ENCODE peak calls at places on chromosomes 3 and 15, in four cellular contexts. H is PC-3, O is EH, R is mucosa of descending colon. M is an unnamed sample.

GRCh38 chr3:18424213-18424861 is 802 bp downstream of the SATB1 start:
- DNase-seq in O (no peak), R (no peak), H (no peak), M (peak)

GRCh38 chr15:49760749-49761148 is 139.9 kb downstream of the DTWD1 start:
- DNase-seq in R (no peak), H (no peak), O (no peak), M (no peak)

GRCh38 chr3:84547971-84548970 is 410.5 kb upstream of the CADM2 start:
- DNase-seq in O (no peak), H (peak), R (peak), M (peak)

GRCh38 chr3:51966941-51967383 is 292 bp downstream of the PCBP4 start:
- DNase-seq in R (no peak), O (no peak), H (no peak), M (no peak)

GRCh38 chr3:37810788-37811187 is 50.9 kb upstream of the CTDSPL start:
- DNase-seq in R (no peak), H (no peak), O (no peak), M (no peak)

GRCh38 chr3:43014990-43015389 is 35.9 kb downstream of the GASK1A start:
- DNase-seq in H (no peak), O (no peak), R (no peak), M (no peak)

GRCh38 chr3:10192953-10193691 is 28.4 kb downstream of the IRAK2 start:
- DNase-seq in H (peak), O (peak), R (no peak), M (peak)

GRCh38 chr15:51842852-51843737 is 13.6 kb downstream of the TMOD3 start:
- DNase-seq in R (no peak), H (peak), O (peak), M (peak)

GRCh38 chr15:61621146-61621545 is 392.0 kb upstream of the RORA start:
- DNase-seq in H (peak), O (no peak), R (peak), M (peak)

GRCh38 chr15:70833897-70834765 is 19.8 kb downstream of the LARP6 start:
- DNase-seq in R (no peak), H (peak), O (peak), M (peak)

GRCh38 chr3:172303181-172303580 is 145.1 kb downstream of the GHSR start:
- DNase-seq in R (no peak), H (no peak), O (no peak), M (no peak)

GRCh38 chr3:14203521-14204079 is 25.0 kb downstream of the LSM3 start:
- DNase-seq in H (peak), R (peak), O (peak), M (peak)

GRCh38 chr15:41581110-41581509 is 22.1 kb downstream of the TYRO3 start:
- DNase-seq in R (no peak), H (peak), O (no peak), M (peak)

GRCh38 chr3:153601422-153601853 is 439.4 kb downstream of the RAP2B start:
- DNase-seq in H (peak), O (no peak), R (no peak), M (no peak)

GRCh38 chr3:111917300-111917699 is 58.2 kb downstream of the PHLDB2 start:
- DNase-seq in R (no peak), H (peak), O (peak), M (peak)

GRCh38 chr3:87333393-87333892 is 57.1 kb upstream of the POU1F1 start:
- DNase-seq in H (peak), R (no peak), O (peak), M (peak)

GRCh38 chr15:95864467-95864886 is 466.0 kb upstream of the NR2F2 start:
- DNase-seq in O (no peak), R (peak), H (no peak), M (no peak)

GRCh38 chr3:45635475-45636256 is 41.1 kb downstream of the LIMD1 start:
- DNase-seq in R (no peak), O (peak), H (peak), M (peak)

GRCh38 chr15:72057548-72058091 is 60.3 kb downstream of the MYO9A start:
- DNase-seq in O (no peak), H (no peak), R (no peak), M (no peak)

GRCh38 chr15:96177279-96177678 is 153.2 kb upstream of the NR2F2 start:
- DNase-seq in R (no peak), H (no peak), O (no peak), M (no peak)

GRCh38 chr3:8761866-8762265 is 7.5 kb downstream of the OXTR start:
- DNase-seq in R (no peak), O (no peak), H (no peak), M (no peak)